ENCODE peak calls at places on chromosomes 6 and 20, in nine cellular contexts. H is HFF-Myc, F is skeletal muscle cell, J is nephron progenitor cell, L is tibial nerve, Q is amniotic stem cell, A is islet precursor cell, S is SW480, W is RWPE1. E is an unnamed sample.
A peak's percentile ranks its signal among the peaks of the same experiment; 100 is the strongest.

GRCh38 chr6:45185403-45186251 is 142.5 kb upstream of the RUNX2 start:
- DNase-seq in S (no peak), H (no peak), Q (no peak), F (no peak), J (no peak), L (no peak), A (no peak), W (no peak), E (no peak)

GRCh38 chr20:36460648-36461599 is 80.4 kb upstream of the MYL9 start:
- DNase-seq in W (peak; percentile 99), H (no peak), F (peak; percentile 60), J (peak; percentile 93), L (peak; percentile 88), A (peak; percentile 95), S (peak; percentile 91), Q (peak; percentile 97), E (peak; percentile 51)

GRCh38 chr6:64777941-64778785 is 928.9 kb downstream of the EYS start:
- DNase-seq in W (no peak), F (no peak), J (no peak), L (no peak), H (no peak), S (no peak), Q (no peak), A (no peak), E (no peak)

GRCh38 chr6:13848553-13849150 is 34.3 kb upstream of the MCUR1 start:
- DNase-seq in H (no peak), Q (no peak), L (no peak), S (no peak), W (no peak), A (no peak), J (no peak), F (no peak), E (no peak)

GRCh38 chr20:64156136-64156885 is 7.9 kb upstream of the MYT1 start:
- DNase-seq in A (no peak), J (peak; percentile 41), W (no peak), F (no peak), Q (no peak), L (no peak), H (no peak), S (no peak), E (no peak)

GRCh38 chr6:96089173-96089572 is 73.4 kb downstream of the FUT9 start:
- DNase-seq in J (peak; percentile 27), A (peak; percentile 70), W (no peak), Q (no peak), S (no peak), L (no peak), F (no peak), H (no peak), E (no peak)

GRCh38 chr20:63172726-63173125 is 43.2 kb downstream of the YTHDF1 start:
- DNase-seq in A (no peak), J (no peak), Q (no peak), L (no peak), W (no peak), F (no peak), H (no peak), S (peak; percentile 52), E (no peak)

GRCh38 chr20:62552613-62553012 is 76.8 kb upstream of the GATA5 start:
- DNase-seq in A (no peak), W (no peak), J (no peak), S (no peak), L (no peak), F (no peak), H (no peak), Q (no peak), E (no peak)

GRCh38 chr20:40050596-40050995 is 638.4 kb downstream of the MAFB start:
- DNase-seq in A (no peak), S (no peak), Q (no peak), J (no peak), F (no peak), W (no peak), L (no peak), H (no peak), E (no peak)

GRCh38 chr6:90787411-90787810 is 200.5 kb upstream of the MAP3K7 start:
- DNase-seq in J (no peak), F (no peak), A (no peak), Q (no peak), S (no peak), L (no peak), H (no peak), W (no peak), E (no peak)

GRCh38 chr20:26169506-26169905 is 472.9 kb upstream of the ZNF337 start:
- DNase-seq in H (no peak), S (no peak), L (no peak), F (peak; percentile 20), J (no peak), W (no peak), Q (no peak), A (no peak), E (no peak)

GRCh38 chr6:63573140-63573898 is 1.0 kb downstream of the LOC128125822 start:
- DNase-seq in H (peak; percentile 39), Q (peak; percentile 75), L (peak; percentile 78), S (peak; percentile 88), W (peak; percentile 90), A (peak; percentile 94), F (no peak), J (peak; percentile 66), E (no peak)

GRCh38 chr6:44151348-44152108 is 7.1 kb upstream of the CAPN11 start:
- DNase-seq in L (peak; percentile 48), A (peak; percentile 87), H (no peak), Q (no peak), J (peak; percentile 92), S (peak; percentile 21), W (peak; percentile 62), F (no peak), E (no peak)

E was measured in brain pericyte.